ENCODE peak calls at places on chromosomes 7 and 10, in seven cellular contexts. A, D, G, S, F, X and Y are unnamed samples.

GRCh38 chr7:40658731-40659130 is 523.9 kb downstream of the SUGCT start:
- DNase-seq in A (no peak), D (peak), G (peak), S (peak), F (no peak), X (no peak), Y (no peak)

GRCh38 chr7:18387191-18387720 is 108.3 kb upstream of the HDAC9 start:
- DNase-seq in A (no peak), D (no peak), G (no peak), S (no peak), F (peak), X (no peak), Y (no peak)

GRCh38 chr7:36999851-37000480 is 275.7 kb upstream of the AOAH start:
- DNase-seq in A (no peak), D (peak), G (no peak), S (peak), F (no peak), X (no peak), Y (no peak)

GRCh38 chr7:12570529-12571461 is at the start of gene SCIN:
- DNase-seq in A (peak), D (no peak), G (peak), S (no peak), F (no peak), X (no peak), Y (peak)

GRCh38 chr7:83956104-83956503 is 238.5 kb downstream of the SEMA3A start:
- DNase-seq in A (no peak), D (no peak), G (no peak), S (no peak), F (no peak), X (no peak), Y (no peak)

GRCh38 chr7:98254951-98255610 is 3.0 kb upstream of the TECPR1 start:
- DNase-seq in A (no peak), D (no peak), G (no peak), S (no peak), F (no peak), X (no peak), Y (no peak)

GRCh38 chr10:1962025-1962424 is 224.7 kb upstream of the ADARB2 start:
- DNase-seq in A (peak), D (no peak), G (no peak), S (no peak), F (no peak), X (no peak), Y (no peak)

GRCh38 chr10:14017380-14017943 is 313.3 kb downstream of the FRMD4A start:
- DNase-seq in A (no peak), D (no peak), G (no peak), S (peak), F (no peak), X (no peak), Y (no peak)

GRCh38 chr10:26407406-26407969 is 30.7 kb upstream of the APBB1IP start:
- DNase-seq in A (no peak), D (peak), G (peak), S (peak), F (no peak), X (peak), Y (no peak)

GRCh38 chr10:132844069-132844809 is 58.3 kb upstream of the NKX6-2 start:
- DNase-seq in A (peak), D (no peak), G (no peak), S (no peak), F (no peak), X (no peak), Y (no peak)

GRCh38 chr10:96478317-96478716 is 35.4 kb downstream of the TLL2 start:
- DNase-seq in A (no peak), D (no peak), G (no peak), S (no peak), F (no peak), X (no peak), Y (no peak)

GRCh38 chr7:140596751-140597424 is 43.7 kb downstream of the DENND2A start:
- DNase-seq in A (no peak), D (no peak), G (no peak), S (peak), F (no peak), X (no peak), Y (no peak)

GRCh38 chr10:89301721-89302445 is at the start of gene IFIT2:
- DNase-seq in A (no peak), D (peak), G (peak), S (peak), F (peak), X (no peak), Y (peak)

GRCh38 chr7:27111753-27112277 is 9.3 kb upstream of the HOXA2 start:
- DNase-seq in A (no peak), D (no peak), G (no peak), S (no peak), F (no peak), X (no peak), Y (peak)

GRCh38 chr7:99036531-99037175 is 107.3 kb downstream of the SMURF1 start:
- DNase-seq in A (peak), D (no peak), G (no peak), S (peak), F (peak), X (peak), Y (peak)

GRCh38 chr7:78479348-78479747 is 680.8 kb downstream of the PHTF2 start:
- DNase-seq in A (no peak), D (no peak), G (no peak), S (peak), F (no peak), X (no peak), Y (no peak)

GRCh38 chr10:132335189-132336063 is 3.4 kb downstream of the LRRC27 start:
- DNase-seq in A (no peak), D (no peak), G (no peak), S (no peak), F (peak), X (no peak), Y (no peak)

GRCh38 chr7:35584990-35585389 is 109.9 kb downstream of the HERPUD2 start:
- DNase-seq in A (no peak), D (no peak), G (no peak), S (no peak), F (no peak), X (no peak), Y (no peak)

GRCh38 chr10:29783211-29783947 is 148.6 kb upstream of the SVIL start:
- DNase-seq in A (no peak), D (no peak), G (no peak), S (no peak), F (no peak), X (no peak), Y (peak)

GRCh38 chr7:137634356-137634755 is 212.4 kb downstream of the DGKI start:
- DNase-seq in A (no peak), D (peak), G (no peak), S (no peak), F (no peak), X (no peak), Y (no peak)

GRCh38 chr7:91850455-91850854 is 30.0 kb downstream of the MTERF1 start:
- DNase-seq in A (no peak), D (peak), G (peak), S (peak), F (no peak), X (peak), Y (no peak)

GRCh38 chr7:32680259-32681173 is 185.2 kb downstream of the AVL9 start:
- DNase-seq in A (no peak), D (peak), G (peak), S (peak), F (no peak), X (no peak), Y (no peak)

GRCh38 chr7:146961617-146962016 is 845.0 kb downstream of the CNTNAP2 start:
- DNase-seq in A (peak), D (peak), G (no peak), S (peak), F (no peak), X (peak), Y (no peak)